ENCODE peak calls at places on chromosomes 4 and X, in four cellular contexts. R is stimulated activated naive CD8-positive, alpha-beta T cell treated with anti-CD3 and anti-CD28 coated beads, Interleukin-15, amount 100 ng/mL, for 72 hours; Z is Kasumi-1; Q is Ammon's horn. H is an unnamed sample.

GRCh38 chrX:7045238-7045955 is 102.1 kb upstream of the STS start:
- DNase-seq in R (no peak), Z (no peak), Q (no peak), H (no peak)

GRCh38 chrX:110317079-110317819 is 636 bp downstream of the AMMECR1 start:
- DNase-seq in R (peak), Z (no peak), Q (peak), H (peak)

GRCh38 chrX:18491601-18492000 is 66.2 kb downstream of the CDKL5 start:
- DNase-seq in R (no peak), Z (no peak), Q (no peak), H (no peak)

GRCh38 chr4:60201052-60201673 is 999.0 kb upstream of the ADGRL3 start:
- DNase-seq in R (peak), Z (peak), Q (peak), H (peak)

GRCh38 chrX:130869239-130869638 is 33.8 kb downstream of the ENOX2 start:
- DNase-seq in R (no peak), Z (no peak), Q (no peak), H (no peak)

GRCh38 chrX:131841496-131842410 is 181.3 kb upstream of the STK26 start:
- DNase-seq in R (peak), Z (peak), Q (peak), H (peak)

GRCh38 chr4:82903737-82904136 is 3.2 kb downstream of the THAP9 start:
- DNase-seq in R (peak), Z (no peak), Q (no peak), H (peak)

GRCh38 chr4:171118091-171118490 is 695.1 kb upstream of the GALNTL6 start:
- DNase-seq in R (no peak), Z (no peak), Q (no peak), H (no peak)

GRCh38 chrX:41802958-41803357 is 79.0 kb downstream of the GPR82 start:
- DNase-seq in R (no peak), Z (no peak), Q (no peak), H (no peak)

GRCh38 chr4:74570095-74570494 is 125.2 kb downstream of the AREG start:
- DNase-seq in R (no peak), Z (no peak), Q (no peak), H (no peak)

GRCh38 chr4:3716034-3716875 is 49.9 kb upstream of the ADRA2C start:
- DNase-seq in R (no peak), Z (no peak), Q (no peak), H (no peak)

GRCh38 chr4:108946237-108946636 is 183.4 kb upstream of the ETNPPL start:
- DNase-seq in R (no peak), Z (no peak), Q (no peak), H (no peak)

GRCh38 chrX:1876041-1876440 is 261.2 kb downstream of the ASMT start:
- DNase-seq in R (no peak), Z (no peak), Q (no peak), H (no peak)

GRCh38 chrX:125236955-125237354 is 82.7 kb upstream of the TEX13C start:
- DNase-seq in R (no peak), Z (no peak), Q (no peak), H (no peak)

GRCh38 chrX:38805294-38806053 is 4.2 kb downstream of the MID1IP1 start:
- DNase-seq in R (peak), Z (peak), Q (peak), H (peak)

GRCh38 chr4:155319506-155319905 is 57.3 kb downstream of the MAP9 start:
- DNase-seq in R (no peak), Z (no peak), Q (no peak), H (no peak)

GRCh38 chr4:8892556-8893226 is 21.1 kb upstream of the HMX1 start:
- DNase-seq in R (no peak), Z (no peak), Q (no peak), H (no peak)

GRCh38 chr4:4658051-4658450 is 116.2 kb upstream of the STX18 start:
- DNase-seq in R (no peak), Z (no peak), Q (no peak), H (no peak)

GRCh38 chr4:145861331-145862318 is 77.0 kb downstream of the ZNF827 start:
- DNase-seq in R (no peak), Z (no peak), Q (no peak), H (no peak)

GRCh38 chr4:31674313-31674947 is 954.3 kb downstream of the PCDH7 start:
- DNase-seq in R (no peak), Z (peak), Q (no peak), H (peak)

GRCh38 chr4:19850909-19851308 is 400.8 kb upstream of the SLIT2 start:
- DNase-seq in R (no peak), Z (no peak), Q (no peak), H (no peak)

GRCh38 chr4:100926039-100926717 is 408.4 kb upstream of the EMCN start:
- DNase-seq in R (no peak), Z (no peak), Q (no peak), H (no peak)

GRCh38 chrX:129717902-129718301 is 20.9 kb upstream of the XPNPEP2 start:
- DNase-seq in R (no peak), Z (no peak), Q (peak), H (no peak)

GRCh38 chr4:62159306-62159705 is 959.2 kb downstream of the ADGRL3 start:
- DNase-seq in R (no peak), Z (no peak), Q (no peak), H (no peak)

GRCh38 chr4:75251547-75251946 is 262.7 kb downstream of the RCHY1 start:
- DNase-seq in R (no peak), Z (no peak), Q (no peak), H (no peak)

GRCh38 chr4:25654971-25655963 is at the start of gene SLC34A2:
- DNase-seq in R (no peak), Z (no peak), Q (no peak), H (no peak)

GRCh38 chr4:51845736-51846135 is 2.8 kb downstream of the DCUN1D4 start:
- DNase-seq in R (no peak), Z (no peak), Q (no peak), H (no peak)

GRCh38 chr4:15198070-15198727 is 195.9 kb downstream of the CPEB2 start:
- DNase-seq in R (no peak), Z (no peak), Q (no peak), H (no peak)

GRCh38 chrX:16451331-16451730 is 198.6 kb upstream of the S100G start:
- DNase-seq in R (no peak), Z (no peak), Q (no peak), H (no peak)

GRCh38 chrX:66680451-66680850 is 41.6 kb upstream of the EDA2R start:
- DNase-seq in R (no peak), Z (no peak), Q (peak), H (no peak)

GRCh38 chrX:20265726-20266681 is 705 bp downstream of the RPS6KA3 start:
- DNase-seq in R (peak), Z (peak), Q (peak), H (peak)

GRCh38 chr4:26056406-26056805 is 142.4 kb downstream of the SMIM20 start:
- DNase-seq in R (no peak), Z (no peak), Q (no peak), H (no peak)

GRCh38 chrX:129721414-129721813 is 17.4 kb upstream of the XPNPEP2 start:
- DNase-seq in R (no peak), Z (no peak), Q (no peak), H (no peak)

GRCh38 chrX:9310596-9310995 is 154.3 kb upstream of the TBL1X start:
- DNase-seq in R (no peak), Z (no peak), Q (no peak), H (no peak)

GRCh38 chrX:38634665-38635064 is 73.3 kb downstream of the TSPAN7 start:
- DNase-seq in R (no peak), Z (no peak), Q (no peak), H (peak)

GRCh38 chr4:2673157-2673556 is 83.0 kb downstream of the TNIP2 start:
- DNase-seq in R (no peak), Z (no peak), Q (no peak), H (peak)